ENCODE peak calls at places on chromosomes 11 and 22, in ten cellular contexts. J is left ventricle myocardium inferior, B is Caco-2, V is A549, Z is heart left ventricle, I is Peyer's patch, L is A673, T is body of pancreas, P is tibial nerve, U is Panc1. Q is an unnamed sample.

GRCh38 chr11:130606781-130607511 is 158.5 kb downstream of the ADAMTS15 start:
- DNase-seq in B (no peak), J (peak; percentile 52), U (no peak), I (no peak), T (no peak), P (peak; percentile 73), L (peak; percentile 30), Z (no peak), V (no peak), Q (no peak)

GRCh38 chr22:49937758-49938564 is 19.5 kb downstream of the CRELD2 start:
- DNase-seq in U (no peak), T (no peak), P (no peak), L (no peak), J (no peak), Z (no peak), I (no peak), V (no peak), B (no peak), Q (no peak)

GRCh38 chr11:131511794-131512193 is 141.4 kb downstream of the NTM start:
- DNase-seq in T (peak; percentile 68), B (peak; percentile 65), L (peak; percentile 15), U (peak; percentile 2), Z (no peak), V (peak; percentile 9), J (no peak), P (peak; percentile 27), I (no peak), Q (peak; percentile 91)

GRCh38 chr11:70544774-70545625 is 146.7 kb downstream of the CTTN start:
- DNase-seq in P (no peak), V (peak; percentile 21), I (no peak), B (no peak), Z (peak; percentile 33), T (no peak), L (no peak), J (no peak), U (no peak), Q (peak; percentile 61)

GRCh38 chr11:65423516-65424199 is 1.1 kb downstream of the NEAT1 start:
- DNase-seq in U (no peak), P (peak; percentile 29), Z (peak; percentile 60), I (no peak), V (peak; percentile 57), B (no peak), T (peak; percentile 54), J (peak; percentile 20), L (no peak), Q (no peak)

GRCh38 chr11:58654908-58655296 is 32.4 kb downstream of the CNTF start:
- DNase-seq in T (no peak), V (no peak), B (no peak), P (no peak), I (no peak), J (no peak), U (no peak), L (no peak), Z (no peak), Q (no peak)

GRCh38 chr11:69300124-69301032 is 6.4 kb downstream of the MYEOV start:
- DNase-seq in V (peak; percentile 81), J (no peak), U (no peak), T (peak; percentile 8), L (no peak), Z (no peak), I (no peak), P (no peak), B (no peak), Q (no peak)

GRCh38 chr22:26669060-26669481 is 11.7 kb downstream of the MIAT start:
- DNase-seq in U (no peak), T (peak; percentile 80), L (peak; percentile 54), B (peak; percentile 59), J (no peak), Z (no peak), I (no peak), P (no peak), V (peak; percentile 76), Q (peak; percentile 83)

GRCh38 chr11:208177-208916 is 839 bp downstream of the RIC8A start:
- DNase-seq in U (no peak), I (peak; percentile 77), J (peak; percentile 85), B (peak; percentile 88), L (peak; percentile 82), P (peak; percentile 56), Z (peak; percentile 92), V (peak; percentile 80), T (peak; percentile 80), Q (peak; percentile 90)

GRCh38 chr11:12071574-12071973 is 38.8 kb upstream of the MICAL2 start:
- DNase-seq in P (no peak), V (peak; percentile 55), L (no peak), I (no peak), U (no peak), T (no peak), J (no peak), Z (no peak), B (peak; percentile 67), Q (no peak)

GRCh38 chr22:20964090-20964798 is 2.8 kb upstream of the AIFM3 start:
- DNase-seq in I (no peak), Z (peak; percentile 12), J (no peak), V (no peak), U (no peak), T (no peak), B (no peak), L (no peak), P (no peak), Q (no peak)

GRCh38 chr11:78426845-78427244 is 9.2 kb upstream of the GAB2 start:
- DNase-seq in I (no peak), V (no peak), P (no peak), B (no peak), U (no peak), L (no peak), T (no peak), Z (no peak), J (no peak), Q (no peak)

GRCh38 chr22:32868928-32869327 is 67.4 kb downstream of the TIMP3 start:
- DNase-seq in T (no peak), I (no peak), L (no peak), V (no peak), J (no peak), P (no peak), Z (no peak), U (no peak), B (no peak), Q (no peak)

DNA sequence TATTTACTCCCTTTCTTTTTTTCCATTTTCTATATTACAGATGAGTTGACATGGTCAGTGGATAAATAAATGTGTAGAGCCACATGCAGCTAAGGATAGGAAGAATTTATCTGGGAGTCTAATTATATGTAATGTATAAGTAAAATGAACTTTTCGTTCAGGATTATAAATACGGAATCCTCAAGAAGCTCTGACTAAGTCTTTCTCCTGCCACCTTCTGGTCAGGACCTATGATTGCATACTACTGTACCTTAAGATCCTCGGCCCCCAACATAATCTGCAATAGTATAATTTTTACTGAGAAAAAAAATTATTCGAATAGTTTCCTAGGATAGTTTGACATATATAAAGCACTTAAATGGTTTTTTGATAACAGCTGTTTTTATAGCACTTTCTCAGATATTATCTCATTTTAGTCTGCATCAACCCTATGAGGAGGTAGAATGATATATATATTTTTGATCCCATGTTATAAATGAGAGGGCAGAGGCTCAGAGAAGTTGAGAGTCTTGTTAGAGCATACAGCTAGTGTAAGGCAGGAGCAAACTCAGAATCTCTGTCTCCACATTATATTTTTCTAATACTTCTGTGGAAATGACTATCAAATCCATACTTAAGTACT is 36.1 kb downstream of the CCDC90B start:
- DNase-seq in Z (no peak), B (peak; percentile 42), V (peak; percentile 58), T (no peak), I (no peak), L (peak; percentile 68), U (no peak), P (peak; percentile 7), J (no peak), Q (peak; percentile 59)
- TF ChIP-seq CTCF in Z (peak; percentile 72), B (peak; percentile 91), V (peak; percentile 77), T (peak; percentile 63), I (peak; percentile 50), L (peak; percentile 81), U (peak; percentile 78), P (peak; percentile 69), J (peak; percentile 77), Q (peak; percentile 65)

GRCh38 chr22:42314709-42315391 is 44.4 kb upstream of the TCF20 start:
- DNase-seq in B (no peak), T (no peak), L (no peak), J (no peak), I (no peak), Z (no peak), P (no peak), V (no peak), U (no peak), Q (no peak)

GRCh38 chr22:42316988-42317387 is 46.5 kb upstream of the TCF20 start:
- DNase-seq in J (peak; percentile 31), B (no peak), T (no peak), P (peak; percentile 17), V (no peak), I (peak; percentile 33), Z (no peak), L (peak; percentile 80), U (no peak), Q (no peak)

GRCh38 chr22:42315392-42315756 is 44.9 kb upstream of the TCF20 start:
- DNase-seq in L (no peak), U (no peak), J (no peak), I (no peak), P (no peak), T (no peak), B (no peak), Z (no peak), V (no peak), Q (no peak)

GRCh38 chr22:42313204-42313603 is 42.8 kb upstream of the TCF20 start:
- DNase-seq in I (no peak), J (no peak), Z (no peak), V (no peak), T (no peak), U (no peak), L (no peak), P (no peak), B (no peak), Q (peak; percentile 48)

GRCh38 chr22:42313804-42314581 is 43.5 kb upstream of the TCF20 start:
- DNase-seq in I (peak; percentile 22), P (no peak), J (peak; percentile 45), T (peak; percentile 62), L (peak; percentile 56), B (peak; percentile 94), V (peak; percentile 77), Z (no peak), U (peak; percentile 46), Q (peak; percentile 89)
- H3K4me3 ChIP-seq in I (no peak overlapping the region), P (no peak overlapping the region), J (no peak overlapping the region), T (no peak overlapping the region), L (no peak overlapping the region), B (no peak overlapping the region), V (no peak overlapping the region), Z (no peak overlapping the region), U (no peak overlapping the region), Q (no peak overlapping the region)

DNA sequence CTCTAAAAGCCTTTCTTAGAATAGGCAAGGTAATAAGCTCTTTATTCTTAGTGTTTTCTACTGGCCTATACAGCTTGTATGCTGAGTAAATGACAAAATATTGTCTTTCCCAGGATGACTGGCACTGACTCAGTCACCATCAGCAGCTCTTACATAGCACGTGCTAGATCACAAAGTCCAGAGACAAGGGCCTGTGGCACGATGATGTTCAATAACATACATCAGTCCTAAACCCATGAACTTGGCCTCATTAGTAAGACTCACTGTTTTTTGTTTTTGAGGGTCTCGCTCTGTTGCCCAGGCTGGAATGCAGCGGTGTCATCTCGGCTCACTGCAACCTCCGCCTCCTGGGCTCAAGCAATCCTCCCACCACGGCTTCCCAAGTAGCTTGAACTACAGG is 42.7 kb downstream of the CELF1 start:
- DNase-seq in V (no peak), B (no peak), I (no peak), Z (no peak), U (peak; percentile 53), J (no peak), P (no peak), T (no peak), L (no peak), Q (no peak)
- TF ChIP-seq CTCF in V (no peak), B (no peak), I (no peak), Z (no peak), U (no peak), J (no peak), P (no peak), T (no peak), L (no peak), Q (no peak)

GRCh38 chr22:39662677-39663034 is 92.1 kb downstream of the CACNA1I start:
- DNase-seq in V (no peak), J (no peak), T (no peak), P (no peak), L (no peak), U (no peak), Z (no peak), B (no peak), I (no peak), Q (peak; percentile 80)
- H3K4me3 ChIP-seq in V (no peak overlapping the region), J (peak overlapping the region; percentile 11), T (no peak overlapping the region), P (peak overlapping the region; percentile 25), L (no peak overlapping the region), U (no peak overlapping the region), Z (peak overlapping the region; percentile 41), B (no peak overlapping the region), I (no peak overlapping the region), Q (peak overlapping the region; percentile 83)